ENCODE peak calls at places on chromosomes 6 and 20, in four cellular contexts. A, W, Q and Z are unnamed samples.

GRCh38 chr20:5719861-5720401 is 30.3 kb upstream of the SHLD1 start:
- DNase-seq in A (no peak), W (peak; percentile 54), Q (no peak), Z (no peak)

GRCh38 chr20:51508780-51509179 is 33.7 kb downstream of the NFATC2 start:
- DNase-seq in A (no peak), W (peak; percentile 82), Q (no peak), Z (no peak)

GRCh38 chr6:40164345-40164755 is 230.1 kb upstream of the MOCS1 start:
- DNase-seq in A (no peak), W (no peak), Q (no peak), Z (no peak)

GRCh38 chr20:8972963-8973362 is 95.9 kb upstream of the PLCB4 start:
- DNase-seq in A (no peak), W (no peak), Q (no peak), Z (no peak)

GRCh38 chr6:27811383-27811782 is 100.8 kb downstream of the OR2B2 start:
- DNase-seq in A (no peak), W (no peak), Q (no peak), Z (no peak)

GRCh38 chr6:97059473-97059872 is 134.9 kb downstream of the KLHL32 start:
- DNase-seq in A (peak; percentile 17), W (peak; percentile 17), Q (no peak), Z (no peak)

GRCh38 chr6:137013738-137014602 is 30.8 kb downstream of the IL20RA start:
- DNase-seq in A (no peak), W (peak; percentile 18), Q (no peak), Z (no peak)

GRCh38 chr6:143332153-143332845 is 118.2 kb downstream of the ADAT2 start:
- DNase-seq in A (no peak), W (no peak), Q (no peak), Z (no peak)

GRCh38 chr6:9745966-9746365 is 668.9 kb downstream of the TFAP2A start:
- DNase-seq in A (no peak), W (no peak), Q (no peak), Z (no peak)

GRCh38 chr6:143232849-143233248 is 172.2 kb downstream of the AIG1 start:
- DNase-seq in A (peak; percentile 2), W (peak; percentile 65), Q (no peak), Z (peak; percentile 1)

GRCh38 chr6:16316741-16317251 is 78.4 kb downstream of the GMPR start:
- DNase-seq in A (no peak), W (peak; percentile 49), Q (no peak), Z (no peak)

GRCh38 chr6:65903992-65904391 is 197.0 kb upstream of the EYS start:
- DNase-seq in A (no peak), W (no peak), Q (no peak), Z (no peak)

GRCh38 chr6:17413313-17413750 is 19.9 kb downstream of the CAP2 start:
- DNase-seq in A (no peak), W (no peak), Q (no peak), Z (no peak)

GRCh38 chr6:157611406-157611805 is 211.6 kb upstream of the SNX9 start:
- DNase-seq in A (no peak), W (no peak), Q (no peak), Z (no peak)

GRCh38 chr6:157615411-157615763 is 207.7 kb upstream of the SNX9 start:
- DNase-seq in A (no peak), W (no peak), Q (no peak), Z (no peak)

GRCh38 chr6:157614026-157614484 is 209.0 kb upstream of the SNX9 start:
- DNase-seq in A (no peak), W (peak; percentile 41), Q (no peak), Z (no peak)

GRCh38 chr6:157613011-157613522 is 210.0 kb upstream of the SNX9 start:
- DNase-seq in A (no peak), W (peak; percentile 63), Q (no peak), Z (no peak)

GRCh38 chr6:157615951-157616350 is 207.1 kb upstream of the SNX9 start:
- DNase-seq in A (no peak), W (no peak), Q (no peak), Z (no peak)
- H3K27me3 ChIP-seq in A (no peaks in the 10 kb centered on the region), W (no peaks in the 10 kb centered on the region), Q (no peaks in the 10 kb centered on the region), Z (no peaks in the 10 kb centered on the region)

GRCh38 chr6:168386973-168387372 is 54.0 kb upstream of the SMOC2 start:
- DNase-seq in A (no peak), W (no peak), Q (no peak), Z (no peak)
- H3K9me3 ChIP-seq in A (peaks cover 3% of the 10 kb centered on the region), W (peaks cover 7% of the 10 kb centered on the region), Q (peaks cover 8% of the 10 kb centered on the region), Z (peaks cover 8% of the 10 kb centered on the region)

GRCh38 chr6:67593247-67593646 is 1041.8 kb upstream of the ADGRB3 start:
- DNase-seq in A (no peak), W (no peak), Q (no peak), Z (no peak)

GRCh38 chr6:67591910-67592309 is 1043.2 kb upstream of the ADGRB3 start:
- DNase-seq in A (no peak), W (no peak), Q (no peak), Z (no peak)

DNA sequence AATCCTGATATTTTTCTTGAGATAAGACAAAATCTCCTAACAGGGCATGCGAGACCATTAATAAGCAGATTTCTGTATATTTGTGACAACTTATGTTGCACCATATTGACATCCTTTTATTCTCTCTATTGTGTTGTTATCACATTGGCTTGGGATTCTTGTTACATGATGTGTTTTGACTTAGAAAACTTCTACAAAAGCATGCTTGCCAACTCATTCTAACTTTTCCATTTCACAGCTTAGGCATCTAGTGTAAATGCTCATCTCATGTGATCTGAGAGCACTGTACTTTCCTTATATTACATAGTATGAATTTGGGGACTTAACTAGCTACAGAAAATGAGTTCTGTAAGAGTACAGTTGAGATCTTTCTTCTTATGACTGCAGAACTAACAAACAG is 1040.7 kb upstream of the ADGRB3 start:
- DNase-seq in A (no peak), W (no peak), Q (no peak), Z (no peak)
- TF ChIP-seq SUZ12 in A (no peak), W (no peak), Q (no peak), Z (no peak)

GRCh38 chr20:3751284-3751663 is 16.3 kb downstream of the ADISSP start:
- DNase-seq in A (no peak), W (no peak), Q (no peak), Z (no peak)

GRCh38 chr20:3748073-3748472 is 15.6 kb downstream of the HSPA12B start:
- DNase-seq in A (no peak), W (no peak), Q (no peak), Z (no peak)

GRCh38 chr20:3751664-3752385 is 15.7 kb downstream of the ADISSP start:
- DNase-seq in A (no peak), W (no peak), Q (peak; percentile 60), Z (peak; percentile 40)

GRCh38 chr20:3749087-3749688 is 16.7 kb downstream of the HSPA12B start:
- DNase-seq in A (no peak), W (no peak), Q (no peak), Z (no peak)

GRCh38 chr20:3749689-3750639 is 17.5 kb downstream of the HSPA12B start:
- DNase-seq in A (no peak), W (peak; percentile 56), Q (peak; percentile 46), Z (no peak)
- H3K27me3 ChIP-seq in A (no peaks in the 10 kb centered on the region), W (peaks cover 6% of the 10 kb centered on the region), Q (peaks cover 25% of the 10 kb centered on the region), Z (peaks cover 7% of the 10 kb centered on the region)

DNA sequence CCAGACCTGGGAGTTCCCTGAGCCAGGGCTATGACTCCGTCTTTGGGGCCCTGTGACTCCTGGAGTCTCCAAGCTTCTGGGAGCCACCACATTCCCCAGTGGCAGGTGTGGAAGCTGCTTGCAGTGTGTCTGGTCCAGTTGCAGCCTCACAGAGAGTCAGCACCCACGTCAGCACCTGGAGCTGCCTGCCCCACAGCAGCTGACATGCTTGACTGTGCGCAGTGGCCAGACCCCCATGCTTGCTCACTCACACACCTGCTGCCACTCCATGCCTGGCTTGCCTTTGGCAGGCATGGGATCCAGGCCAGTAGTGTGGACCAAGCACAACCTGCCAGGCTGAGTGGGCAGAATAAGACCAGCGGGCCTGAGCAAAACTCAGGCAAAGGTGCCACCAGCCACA is 31.0 kb upstream of the ASIP start:
- DNase-seq in A (no peak), W (no peak), Q (no peak), Z (no peak)
- H3K9me3 ChIP-seq in A (no peaks in the 10 kb centered on the region), W (no peaks in the 10 kb centered on the region), Q (no peaks in the 10 kb centered on the region), Z (peaks cover 29% of the 10 kb centered on the region)